ENCODE peak calls at places on chromosomes 13 and 19, in ten cellular contexts. M is breast epithelium, U is sigmoid colon, D is GM23338, V is spleen, K is GM12878, W is endothelial cell of umbilical vein, Z is transverse colon, T is SK-N-SH, R is vagina. S is an unnamed sample.

GRCh38 chr19:52191951-52192350 is 2.1 kb downstream of the PPP2R1A start:
- DNase-seq in K (no peak), Z (no peak), D (peak; percentile 7), V (no peak), U (no peak), T (no peak), R (no peak), M (no peak), W (no peak), S (no peak)

GRCh38 chr19:41928221-41928683 is at the start of gene ERFL:
- DNase-seq in K (no peak), V (peak; percentile 81), R (no peak), Z (no peak), U (no peak), T (peak; percentile 68), W (no peak), M (no peak), D (peak; percentile 50), S (no peak)

GRCh38 chr13:113155982-113156655 is 2.3 kb upstream of the PROZ start:
- DNase-seq in W (no peak), D (no peak), R (peak; percentile 79), M (no peak), Z (no peak), V (no peak), T (no peak), U (no peak), K (no peak), S (no peak)

GRCh38 chr19:40923934-40924391 is 41.9 kb upstream of the CYP2A7 start:
- DNase-seq in R (no peak), V (no peak), M (no peak), D (no peak), T (no peak), K (no peak), W (no peak), Z (no peak), U (no peak), S (no peak)

GRCh38 chr13:37475151-37475550 is 123.4 kb downstream of the POSTN start:
- DNase-seq in D (peak; percentile 31), R (no peak), M (no peak), K (no peak), U (no peak), V (no peak), Z (no peak), W (no peak), T (no peak), S (no peak)

GRCh38 chr13:94505730-94506129 is 26.2 kb upstream of the DCT start:
- DNase-seq in U (no peak), T (no peak), W (no peak), V (no peak), Z (no peak), D (no peak), M (no peak), R (no peak), K (no peak), S (no peak)

GRCh38 chr13:22690756-22691155 is 490.0 kb upstream of the SGCG start:
- DNase-seq in D (no peak), U (no peak), T (no peak), M (no peak), V (no peak), R (no peak), W (no peak), K (no peak), Z (no peak), S (no peak)

GRCh38 chr19:1026189-1027019 is at the start of gene CNN2:
- DNase-seq in W (peak; percentile 80), K (no peak), D (peak; percentile 93), U (peak; percentile 93), T (peak; percentile 87), R (no peak), M (peak; percentile 85), V (peak; percentile 95), Z (peak; percentile 87), S (peak; percentile 82)

GRCh38 chr13:79457948-79458347 is 23.0 kb upstream of the NDFIP2 start:
- DNase-seq in V (no peak), T (no peak), M (no peak), W (peak; percentile 79), D (no peak), U (no peak), R (no peak), Z (no peak), K (no peak), S (no peak)

GRCh38 chr13:113520571-113520970 is 30.1 kb upstream of the DCUN1D2 start:
- DNase-seq in D (no peak), V (no peak), U (peak; percentile 35), W (no peak), Z (no peak), R (no peak), T (no peak), M (no peak), K (no peak), S (no peak)

GRCh38 chr13:26988059-26988769 is 183.4 kb downstream of the USP12 start:
- DNase-seq in W (no peak), Z (peak; percentile 4), D (no peak), M (no peak), R (no peak), K (no peak), U (peak; percentile 18), V (no peak), T (no peak), S (no peak)

GRCh38 chr19:42032428-42032827 is 37.6 kb downstream of the GRIK5 start:
- DNase-seq in R (no peak), Z (no peak), K (no peak), M (no peak), D (peak; percentile 87), W (no peak), V (no peak), U (no peak), T (no peak), S (no peak)

GRCh38 chr13:109211616-109212015 is 574.8 kb downstream of the IRS2 start:
- DNase-seq in M (peak; percentile 70), R (no peak), D (no peak), V (no peak), Z (no peak), W (no peak), T (peak; percentile 46), U (no peak), K (no peak), S (no peak)

DNA sequence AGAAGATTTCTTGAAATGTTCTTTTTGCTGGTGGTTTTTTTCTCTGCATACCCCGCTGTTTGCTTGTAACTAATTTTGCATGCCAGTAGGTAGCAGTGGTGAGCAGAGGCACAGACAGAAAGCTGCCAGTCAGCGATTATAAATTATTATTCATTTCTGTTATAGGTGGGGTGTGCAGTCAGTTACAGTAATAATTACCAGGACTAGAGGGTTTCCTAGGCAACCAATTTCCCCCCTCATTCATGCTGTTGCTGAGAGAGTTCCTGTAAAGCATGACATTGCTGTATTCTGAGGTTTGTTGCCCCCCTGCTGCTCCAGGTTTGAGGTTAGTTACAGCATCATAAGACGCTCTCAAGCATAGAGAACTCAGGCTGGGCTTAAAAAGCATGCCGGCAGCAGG is 104.5 kb downstream of the URI1 start:
- DNase-seq in T (peak; percentile 50), D (peak; percentile 61), M (no peak), Z (no peak), R (no peak), K (peak; percentile 33), U (no peak), W (no peak), V (no peak), S (no peak)
- TF ChIP-seq CTCF in T (peak; percentile 47), D (peak; percentile 62), M (no peak), Z (no peak), R (no peak), K (peak; percentile 64), U (peak; percentile 8), W (peak; percentile 17), V (no peak), S (no peak)

GRCh38 chr19:18506545-18506944 is 15.3 kb downstream of the ELL start:
- DNase-seq in W (no peak), M (no peak), K (no peak), V (no peak), D (no peak), R (no peak), U (no peak), T (no peak), Z (no peak), S (no peak)
- H3K27ac ChIP-seq in W (no peak overlapping the region), M (peak overlapping the region; percentile 67), K (no peak overlapping the region), V (peak overlapping the region; percentile 88), D (no peak overlapping the region), R (peak overlapping the region; percentile 82), U (peak overlapping the region; percentile 55), T (no peak overlapping the region), Z (peak overlapping the region; percentile 76), S (no peak overlapping the region)

GRCh38 chr13:95644611-95645052 is at the start of gene DZIP1:
- DNase-seq in M (peak; percentile 37), W (peak; percentile 84), R (no peak), V (peak; percentile 77), Z (peak; percentile 65), D (peak; percentile 97), U (peak; percentile 94), T (peak; percentile 90), K (no peak), S (peak; percentile 17)
- TF ChIP-seq POLR2AphosphoS5 in M (no peak), W (peak; percentile 62), R (no peak), V (peak; percentile 71), Z (peak; percentile 60), D (peak; percentile 73), U (peak; percentile 89), T (peak; percentile 58), K (no peak), S (no peak)

GRCh38 chr19:47028372-47028672 is 8.7 kb downstream of the NPAS1 start:
- DNase-seq in Z (no peak), T (peak; percentile 78), M (no peak), U (no peak), D (peak; percentile 64), K (no peak), W (no peak), V (no peak), R (no peak), S (no peak)

GRCh38 chr19:47035127-47035494 is 13.3 kb downstream of the TMEM160 start:
- DNase-seq in W (no peak), D (peak; percentile 84), R (no peak), V (no peak), Z (no peak), U (no peak), T (peak; percentile 38), M (no peak), K (no peak), S (no peak)

GRCh38 chr19:47036233-47036651 is 12.2 kb downstream of the TMEM160 start:
- DNase-seq in D (no peak), U (no peak), Z (peak; percentile 77), R (no peak), M (no peak), W (no peak), V (peak; percentile 76), T (no peak), K (no peak), S (no peak)

GRCh38 chr19:47035495-47036232 is 12.8 kb downstream of the TMEM160 start:
- DNase-seq in K (peak; percentile 77), T (peak; percentile 96), Z (peak; percentile 95), M (peak; percentile 85), U (peak; percentile 90), D (peak; percentile 88), V (peak; percentile 97), W (peak; percentile 92), R (no peak), S (peak; percentile 85)

GRCh38 chr19:47032171-47032811 is 12.7 kb downstream of the NPAS1 start:
- DNase-seq in Z (peak; percentile 67), T (peak; percentile 75), M (no peak), W (peak; percentile 26), V (peak; percentile 86), R (no peak), U (no peak), K (no peak), D (peak; percentile 94), S (peak; percentile 32)
- TF ChIP-seq CTCF in Z (peak; percentile 73), T (peak; percentile 81), M (peak; percentile 67), W (peak; percentile 76), V (peak; percentile 79), R (peak; percentile 37), U (peak; percentile 64), K (peak; percentile 98), D (peak; percentile 95), S (peak; percentile 41)

GRCh38 chr19:8370176-8371010 is 6.4 kb downstream of the ANGPTL4 start:
- DNase-seq in T (no peak), Z (no peak), M (no peak), V (peak; percentile 23), R (no peak), U (no peak), D (no peak), K (no peak), W (no peak), S (no peak)
- H3K27ac ChIP-seq in T (no peak overlapping the region), Z (no peak overlapping the region), M (peak overlapping the region; percentile 84), V (peak overlapping the region; percentile 49), R (no peak overlapping the region), U (no peak overlapping the region), D (no peak overlapping the region), K (no peak overlapping the region), W (no peak overlapping the region), S (no peak overlapping the region)

S was measured in prostate gland.